ENCODE peak calls at places on chromosomes 4 and X, in four cellular contexts. One of them, this sample, is unnamed.

GRCh38 chr4:26311633-26312032 is 9.2 kb upstream of the RBPJ start:
- DNase-seq in SK-N-SH: no peak
- DNase-seq in GM12865: no peak
- DNase-seq in CD8-positive, alpha-beta T cell: no peak
- DNase-seq in this sample: no peak

GRCh38 chr4:27123050-27123768 is 262.6 kb downstream of the STIM2 start:
- DNase-seq in SK-N-SH: no peak
- DNase-seq in GM12865: no peak
- DNase-seq in CD8-positive, alpha-beta T cell: no peak
- DNase-seq in this sample: no peak

GRCh38 chr4:37835806-37836205 is 9.3 kb downstream of the PGM2 start:
- DNase-seq in SK-N-SH: no peak
- DNase-seq in GM12865: no peak
- DNase-seq in CD8-positive, alpha-beta T cell: no peak
- DNase-seq in this sample: no peak

GRCh38 chrX:119945481-119945880 is 1.9 kb upstream of the NKAP start:
- DNase-seq in SK-N-SH: no peak
- DNase-seq in GM12865: no peak
- DNase-seq in CD8-positive, alpha-beta T cell: no peak
- DNase-seq in this sample: no peak

GRCh38 chrX:154654925-154655324 is 1.5 kb upstream of the CTAG2 start:
- DNase-seq in SK-N-SH: no peak
- DNase-seq in GM12865: no peak
- DNase-seq in CD8-positive, alpha-beta T cell: no peak
- DNase-seq in this sample: no peak

GRCh38 chr4:2804449-2804972 is 11.6 kb downstream of the SH3BP2 start:
- DNase-seq in SK-N-SH: no peak
- DNase-seq in GM12865: no peak
- DNase-seq in CD8-positive, alpha-beta T cell: no peak
- DNase-seq in this sample: no peak

GRCh38 chr4:51831133-51831532 is 11.8 kb upstream of the DCUN1D4 start:
- DNase-seq in SK-N-SH: peak
- DNase-seq in GM12865: peak
- DNase-seq in CD8-positive, alpha-beta T cell: peak
- DNase-seq in this sample: peak

GRCh38 chr4:113088050-113088449 is 38.6 kb downstream of the ANK2 start:
- DNase-seq in SK-N-SH: no peak
- DNase-seq in GM12865: no peak
- DNase-seq in CD8-positive, alpha-beta T cell: no peak
- DNase-seq in this sample: no peak

GRCh38 chr4:5609265-5610007 is 98.9 kb downstream of the EVC2 start:
- DNase-seq in SK-N-SH: no peak
- DNase-seq in GM12865: no peak
- DNase-seq in CD8-positive, alpha-beta T cell: no peak
- DNase-seq in this sample: no peak

GRCh38 chrX:41858161-41858775 is 65.1 kb downstream of the CASK start:
- DNase-seq in SK-N-SH: no peak
- DNase-seq in GM12865: no peak
- DNase-seq in CD8-positive, alpha-beta T cell: no peak
- DNase-seq in this sample: no peak

GRCh38 chr4:61540944-61541343 is 340.8 kb downstream of the ADGRL3 start:
- DNase-seq in SK-N-SH: no peak
- DNase-seq in GM12865: no peak
- DNase-seq in CD8-positive, alpha-beta T cell: no peak
- DNase-seq in this sample: no peak

GRCh38 chrX:108072746-108073145 is 18.6 kb downstream of the PSMD10 start:
- DNase-seq in SK-N-SH: no peak
- DNase-seq in GM12865: no peak
- DNase-seq in CD8-positive, alpha-beta T cell: no peak
- DNase-seq in this sample: no peak

GRCh38 chr4:24470681-24471622 is 113.4 kb downstream of the DHX15 start:
- DNase-seq in SK-N-SH: peak
- DNase-seq in GM12865: peak
- DNase-seq in CD8-positive, alpha-beta T cell: no peak
- DNase-seq in this sample: peak

GRCh38 chrX:133415276-133416105 is at the start of gene GPC4:
- DNase-seq in SK-N-SH: peak
- DNase-seq in GM12865: no peak
- DNase-seq in CD8-positive, alpha-beta T cell: no peak
- DNase-seq in this sample: peak

GRCh38 chr4:37453361-37454262 is 209.1 kb downstream of the NWD2 start:
- DNase-seq in SK-N-SH: peak
- DNase-seq in GM12865: peak
- DNase-seq in CD8-positive, alpha-beta T cell: peak
- DNase-seq in this sample: peak

GRCh38 chrX:10749113-10749512 is 128.7 kb upstream of the MID1 start:
- DNase-seq in SK-N-SH: no peak
- DNase-seq in GM12865: no peak
- DNase-seq in CD8-positive, alpha-beta T cell: no peak
- DNase-seq in this sample: no peak

GRCh38 chrX:357693-358471 is 28.8 kb downstream of the PPP2R3B start:
- DNase-seq in SK-N-SH: no peak
- DNase-seq in GM12865: no peak
- DNase-seq in CD8-positive, alpha-beta T cell: peak
- DNase-seq in this sample: no peak

GRCh38 chr4:14110407-14110806 is 482.9 kb upstream of the BOD1L1 start:
- DNase-seq in SK-N-SH: no peak
- DNase-seq in GM12865: no peak
- DNase-seq in CD8-positive, alpha-beta T cell: no peak
- DNase-seq in this sample: no peak

GRCh38 chr4:153142700-153143438 is 61.4 kb upstream of the TRIM2 start:
- DNase-seq in SK-N-SH: peak
- DNase-seq in GM12865: peak
- DNase-seq in CD8-positive, alpha-beta T cell: peak
- DNase-seq in this sample: peak

GRCh38 chr4:143437937-143438336 is 75.6 kb upstream of the SMARCA5 start:
- DNase-seq in SK-N-SH: no peak
- DNase-seq in GM12865: no peak
- DNase-seq in CD8-positive, alpha-beta T cell: no peak
- DNase-seq in this sample: no peak

GRCh38 chr4:155085843-155086530 is 122.4 kb upstream of the NPY2R start:
- DNase-seq in SK-N-SH: no peak
- DNase-seq in GM12865: no peak
- DNase-seq in CD8-positive, alpha-beta T cell: no peak
- DNase-seq in this sample: no peak

GRCh38 chr4:118124977-118125376 is 90.7 kb downstream of the NDST3 start:
- DNase-seq in SK-N-SH: no peak
- DNase-seq in GM12865: no peak
- DNase-seq in CD8-positive, alpha-beta T cell: no peak
- DNase-seq in this sample: no peak

GRCh38 chrX:140495739-140496138 is 9.1 kb downstream of the SOX3 start:
- DNase-seq in SK-N-SH: no peak
- DNase-seq in GM12865: no peak
- DNase-seq in CD8-positive, alpha-beta T cell: no peak
- DNase-seq in this sample: no peak

DNA sequence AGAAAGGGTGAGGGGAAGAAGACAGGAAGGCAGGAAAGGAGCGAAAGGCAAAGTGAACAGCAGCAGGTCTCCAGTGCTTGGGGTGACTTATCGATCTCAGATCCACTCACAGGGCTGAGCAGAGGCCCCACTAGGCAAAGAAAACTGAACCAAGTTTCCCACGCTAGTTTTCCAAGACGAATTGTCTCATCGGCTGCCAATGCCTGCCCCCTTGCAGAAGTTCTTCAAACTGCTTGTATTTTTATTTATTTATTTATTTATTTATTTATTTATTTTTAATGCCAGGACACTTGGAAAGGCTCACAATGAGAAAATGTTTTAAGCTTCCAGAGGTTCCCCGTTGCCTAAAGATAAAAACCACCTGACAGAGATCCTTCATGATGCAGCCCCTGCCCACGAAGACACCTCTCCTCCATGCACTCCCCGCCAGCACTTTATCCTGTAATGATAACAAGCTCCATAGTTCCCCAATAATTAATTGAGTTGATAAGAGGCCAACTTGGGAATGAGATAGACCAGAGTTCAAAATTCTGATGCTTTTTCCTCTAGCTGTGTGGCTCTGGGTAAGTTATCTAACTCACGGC is 43.2 kb downstream of the QDPR start:
- DNase-seq in SK-N-SH: peak
- DNase-seq in GM12865: peak
- DNase-seq in CD8-positive, alpha-beta T cell: no peak
- DNase-seq in this sample: peak
- TF ChIP-seq CTCF in SK-N-SH: peak
- TF ChIP-seq CTCF in GM12865: peak
- TF ChIP-seq CTCF in CD8-positive, alpha-beta T cell: no peak
- TF ChIP-seq CTCF in this sample: peak

DNA sequence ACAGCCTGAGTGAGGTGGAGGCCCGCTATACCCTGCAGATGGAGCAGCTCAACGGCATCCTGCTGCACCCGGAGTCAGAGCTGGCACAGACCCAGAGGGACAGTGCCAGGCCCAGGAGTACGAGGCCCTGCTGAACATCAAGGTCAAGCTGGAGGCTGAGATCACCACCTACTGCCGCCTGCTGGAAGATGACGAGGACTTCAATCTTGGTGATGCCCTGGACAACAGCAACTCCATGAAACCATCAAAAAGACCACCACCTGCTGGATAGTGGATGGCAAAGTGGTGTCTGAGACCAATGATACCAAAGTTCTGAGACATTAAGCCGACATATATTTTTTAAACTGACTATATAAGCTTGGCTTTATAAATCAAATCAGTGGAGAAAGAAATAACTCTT is 73.3 kb upstream of the HHIP start:
- DNase-seq in SK-N-SH: no peak
- DNase-seq in GM12865: peak
- DNase-seq in CD8-positive, alpha-beta T cell: no peak
- DNase-seq in this sample: peak
- TF ChIP-seq CTCF in SK-N-SH: peak
- TF ChIP-seq CTCF in GM12865: peak
- TF ChIP-seq CTCF in CD8-positive, alpha-beta T cell: no peak
- TF ChIP-seq CTCF in this sample: peak

GRCh38 chrX:5595570-5595969 is 633.1 kb downstream of the NLGN4X start:
- DNase-seq in SK-N-SH: peak
- DNase-seq in GM12865: no peak
- DNase-seq in CD8-positive, alpha-beta T cell: no peak
- DNase-seq in this sample: no peak
- TF ChIP-seq CTCF in SK-N-SH: no peak
- TF ChIP-seq CTCF in GM12865: no peak
- TF ChIP-seq CTCF in CD8-positive, alpha-beta T cell: no peak
- TF ChIP-seq CTCF in this sample: no peak

DNA sequence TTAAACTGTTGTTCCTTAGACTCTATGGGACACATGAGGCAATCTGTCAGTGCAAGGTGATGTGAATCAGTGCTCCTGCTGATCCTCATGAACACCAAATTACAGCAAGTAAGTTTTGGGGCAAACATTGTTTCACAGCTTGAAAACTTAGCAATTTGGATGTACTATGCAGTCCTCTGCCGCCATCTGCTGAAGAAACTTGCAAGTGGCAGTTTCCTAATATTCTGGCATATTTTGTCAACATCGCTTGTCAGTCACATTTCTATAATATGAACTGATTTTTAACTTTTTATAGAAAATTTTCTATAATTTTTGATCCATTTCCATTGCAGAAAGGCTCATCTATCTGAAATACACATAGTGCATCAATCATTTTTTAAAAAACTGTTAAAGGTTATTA is 56.3 kb downstream of the ZAR1 start:
- DNase-seq in SK-N-SH: no peak
- DNase-seq in GM12865: peak
- DNase-seq in CD8-positive, alpha-beta T cell: no peak
- DNase-seq in this sample: peak
- TF ChIP-seq CTCF in SK-N-SH: peak
- TF ChIP-seq CTCF in GM12865: peak
- TF ChIP-seq CTCF in CD8-positive, alpha-beta T cell: peak
- TF ChIP-seq CTCF in this sample: peak

GRCh38 chrX:63471004-63471403 is 119.9 kb upstream of the SPIN4 start:
- DNase-seq in SK-N-SH: no peak
- DNase-seq in GM12865: no peak
- DNase-seq in CD8-positive, alpha-beta T cell: no peak
- DNase-seq in this sample: no peak
- TF ChIP-seq CTCF in SK-N-SH: no peak
- TF ChIP-seq CTCF in GM12865: no peak
- TF ChIP-seq CTCF in CD8-positive, alpha-beta T cell: no peak
- TF ChIP-seq CTCF in this sample: no peak

GRCh38 chr4:56668267-56668666 is 12.8 kb downstream of the HOPX start:
- DNase-seq in SK-N-SH: no peak
- DNase-seq in GM12865: peak
- DNase-seq in CD8-positive, alpha-beta T cell: no peak
- DNase-seq in this sample: no peak
- TF ChIP-seq CTCF in SK-N-SH: peak
- TF ChIP-seq CTCF in GM12865: peak
- TF ChIP-seq CTCF in CD8-positive, alpha-beta T cell: no peak
- TF ChIP-seq CTCF in this sample: peak